ENCODE peak calls at places on chromosome 9, in eight cellular contexts. I is bronchial epithelial cell, E is PC-3, X is hepatocyte, Y is RWPE1, K is right lobe of liver, S is type B pancreatic cell, U is ascending aorta. O is an unnamed sample.

GRCh38 chr9:129323376-129323998 is 145.4 kb upstream of the IER5L start:
- DNase-seq in I (no peak), E (no peak), X (no peak), Y (no peak), K (no peak), S (no peak), U (no peak), O (no peak)

GRCh38 chr9:70229026-70229425 is 29.8 kb upstream of the SMC5 start:
- DNase-seq in I (no peak), E (no peak), X (peak), Y (no peak), K (no peak), S (no peak), U (no peak), O (no peak)

GRCh38 chr9:128677787-128678186 is 11.2 kb upstream of the SET start:
- DNase-seq in I (no peak), E (no peak), X (no peak), Y (no peak), K (no peak), S (no peak), U (no peak), O (no peak)

GRCh38 chr9:73807956-73808355 is 656.3 kb downstream of the ANXA1 start:
- DNase-seq in I (peak), E (no peak), X (no peak), Y (no peak), K (no peak), S (no peak), U (no peak), O (no peak)

GRCh38 chr9:109817846-109818472 is 38.0 kb downstream of the PALM2AKAP2 start:
- DNase-seq in I (peak), E (peak), X (peak), Y (peak), K (no peak), S (peak), U (no peak), O (peak)

GRCh38 chr9:70112981-70113380 is 69.3 kb downstream of the MAMDC2 start:
- DNase-seq in I (no peak), E (peak), X (no peak), Y (no peak), K (no peak), S (no peak), U (no peak), O (no peak)

GRCh38 chr9:38437193-38437823 is 13.1 kb upstream of the IGFBPL1 start:
- DNase-seq in I (peak), E (peak), X (peak), Y (peak), K (no peak), S (no peak), U (no peak), O (no peak)

GRCh38 chr9:113807173-113808061 is 68.7 kb upstream of the ZNF618 start:
- DNase-seq in I (peak), E (peak), X (peak), Y (peak), K (peak), S (peak), U (no peak), O (peak)

GRCh38 chr9:85224301-85224700 is 517.5 kb downstream of the AGTPBP1 start:
- DNase-seq in I (no peak), E (no peak), X (no peak), Y (no peak), K (no peak), S (no peak), U (no peak), O (no peak)

GRCh38 chr9:97312101-97312500 is 4.6 kb downstream of the CCDC180 start:
- DNase-seq in I (no peak), E (no peak), X (no peak), Y (no peak), K (no peak), S (no peak), U (no peak), O (no peak)

GRCh38 chr9:89431930-89432725 is 65.8 kb downstream of the SEMA4D start:
- DNase-seq in I (no peak), E (no peak), X (no peak), Y (no peak), K (no peak), S (no peak), U (no peak), O (no peak)

GRCh38 chr9:91092214-91092613 is 269.5 kb downstream of the AUH start:
- DNase-seq in I (no peak), E (no peak), X (no peak), Y (no peak), K (no peak), S (no peak), U (no peak), O (no peak)

GRCh38 chr9:107282268-107282667 is 811 bp upstream of the RAD23B start:
- DNase-seq in I (no peak), E (no peak), X (no peak), Y (no peak), K (no peak), S (no peak), U (no peak), O (no peak)

GRCh38 chr9:20394928-20395327 is 227.4 kb downstream of the MLLT3 start:
- DNase-seq in I (no peak), E (no peak), X (no peak), Y (no peak), K (no peak), S (no peak), U (no peak), O (no peak)

DNA sequence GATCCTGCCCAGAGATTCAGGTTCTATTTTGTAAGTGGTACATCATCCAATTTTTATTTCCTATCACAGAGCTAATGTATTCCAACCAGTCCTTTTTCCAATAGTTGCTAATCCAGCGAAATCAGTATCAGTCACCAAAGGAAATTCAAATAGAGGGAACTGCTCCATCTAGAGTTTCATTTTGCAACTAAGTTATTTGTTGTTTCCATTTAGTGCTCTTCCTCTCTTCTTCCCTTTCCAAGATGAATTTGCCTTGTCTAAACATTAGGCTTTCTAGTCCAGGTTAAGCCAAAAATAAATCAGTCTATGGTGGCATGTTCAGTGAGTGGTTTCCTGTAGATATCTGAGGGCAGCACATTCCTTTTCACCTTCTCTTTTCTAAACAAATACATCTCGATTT is 79.8 kb upstream of the SPATA31D4 start:
- DNase-seq in I (peak), E (peak), X (peak), Y (peak), K (no peak), S (no peak), U (no peak), O (no peak)
- TF ChIP-seq CTCF in I (peak), E (peak), X (peak), Y (peak), K (peak), S (peak), U (no peak), O (peak)

DNA sequence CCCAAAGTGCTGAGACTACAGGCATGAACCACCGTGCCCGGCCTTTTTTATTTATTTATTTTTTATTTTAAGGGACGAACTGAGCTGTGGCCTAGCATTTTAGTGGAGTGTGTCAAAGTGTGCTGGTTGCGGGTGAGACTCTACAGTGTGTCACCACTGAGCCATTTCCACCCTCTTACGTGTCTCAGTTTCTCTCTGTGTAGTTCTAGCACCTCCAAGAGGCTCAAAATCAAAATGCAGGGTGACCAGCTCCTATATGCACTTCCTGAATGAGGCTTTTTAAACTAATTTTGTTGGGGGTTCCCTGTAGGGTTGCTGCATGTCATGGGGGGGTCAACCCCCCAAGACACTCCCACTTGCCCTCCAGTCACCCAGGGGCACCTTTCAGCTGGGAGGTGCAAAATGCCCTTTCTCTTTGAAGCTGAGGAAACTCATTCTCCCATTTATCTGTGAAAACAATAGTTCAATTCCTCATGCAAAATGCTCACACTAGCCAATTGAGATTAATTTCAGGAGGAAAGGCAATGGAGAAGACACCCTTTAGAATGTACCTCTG is 69.3 kb downstream of the COL15A1 start:
- DNase-seq in I (no peak), E (no peak), X (no peak), Y (no peak), K (no peak), S (no peak), U (no peak), O (no peak)
- TF ChIP-seq CTCF in I (no peak), E (no peak), X (no peak), Y (no peak), K (no peak), S (no peak), U (peak), O (peak)

DNA sequence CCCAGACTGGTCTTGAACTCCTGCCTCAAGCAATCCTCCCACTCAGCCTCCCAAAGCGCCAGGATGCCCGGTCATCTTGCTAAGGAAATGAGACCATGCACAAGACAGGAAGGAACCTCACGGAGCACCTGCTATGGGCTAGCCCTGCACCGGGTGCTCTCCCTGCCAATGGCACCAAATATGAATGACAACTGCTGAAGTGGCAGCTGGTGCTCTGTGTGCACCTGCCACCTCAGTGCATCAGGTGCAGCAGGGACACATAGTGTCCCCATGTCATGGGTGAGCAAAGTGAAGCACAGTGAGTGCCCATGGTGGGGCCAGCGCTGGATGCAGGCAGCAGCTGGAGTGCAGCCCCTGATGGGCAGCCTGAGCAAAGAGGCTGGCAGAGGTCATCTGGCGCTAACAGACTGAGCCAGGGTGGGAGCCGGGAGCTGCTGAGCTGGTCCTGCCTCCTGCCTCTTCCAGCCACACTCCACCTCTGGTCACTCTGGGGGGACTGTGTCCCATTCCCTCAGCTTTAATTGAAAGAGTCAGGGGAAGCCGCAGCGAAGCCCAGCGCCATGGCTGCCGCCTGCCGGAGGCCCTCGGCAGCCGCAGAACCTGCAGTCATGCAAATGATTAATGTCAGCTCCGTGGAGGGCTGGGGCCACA is 46.4 kb downstream of the BARX1 start:
- DNase-seq in I (no peak), E (no peak), X (no peak), Y (no peak), K (peak), S (no peak), U (no peak), O (no peak)
- TF ChIP-seq CTCF in I (no peak), E (no peak), X (no peak), Y (no peak), K (no peak), S (peak), U (no peak), O (no peak)

DNA sequence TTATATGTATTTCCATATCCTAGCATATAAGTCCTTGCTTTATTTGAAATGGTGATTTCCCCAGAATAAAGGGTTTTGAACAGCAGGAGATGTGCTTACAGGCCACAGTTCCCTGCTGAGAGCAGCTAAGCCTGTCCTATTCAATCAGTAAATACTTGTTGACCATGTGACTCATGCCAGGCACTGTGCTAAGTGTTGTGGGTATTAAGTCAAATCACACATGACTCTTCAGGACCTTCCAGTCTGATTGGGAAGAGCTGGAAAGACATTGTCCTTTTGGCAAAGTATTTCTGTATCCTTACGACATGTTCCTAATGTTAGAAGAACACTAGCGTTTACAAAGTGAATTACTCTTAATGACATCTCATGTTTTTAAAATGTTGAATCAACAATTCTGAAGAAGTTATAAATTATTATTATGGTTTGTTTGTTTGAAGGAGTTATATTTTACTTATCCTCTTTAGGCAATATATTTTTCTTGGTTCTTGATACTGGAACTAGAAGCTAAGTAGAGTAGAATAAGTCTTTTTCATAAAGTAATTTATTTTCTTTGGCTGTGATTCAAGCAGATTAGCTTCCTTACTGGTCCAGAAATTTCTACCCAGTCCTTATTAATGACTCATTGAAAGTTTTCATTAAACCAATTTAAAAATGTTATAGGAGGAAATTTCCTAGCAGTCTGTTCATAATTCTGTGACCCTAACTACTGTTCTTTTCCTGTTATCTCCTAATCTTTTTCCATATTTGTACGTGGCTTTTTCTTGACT is 82.1 kb downstream of the GAPVD1 start:
- DNase-seq in I (peak), E (peak), X (peak), Y (no peak), K (no peak), S (no peak), U (no peak), O (no peak)
- TF ChIP-seq CTCF in I (no peak), E (no peak), X (no peak), Y (no peak), K (no peak), S (no peak), U (no peak), O (no peak)

GRCh38 chr9:76585487-76586459 is 126.8 kb downstream of the GCNT1 start:
- DNase-seq in I (no peak), E (no peak), X (peak), Y (no peak), K (no peak), S (no peak), U (no peak), O (no peak)
- TF ChIP-seq CTCF in I (no peak), E (no peak), X (no peak), Y (no peak), K (no peak), S (no peak), U (no peak), O (no peak)